ENCODE peak calls at places on chromosome 3, in eight cellular contexts. Z is HCT116, H is K562, W is GM12878, R is H1, A is SK-N-SH, O is endothelial cell of umbilical vein, J is HepG2. X is an unnamed sample.

GRCh38 chr3:38610934-38611333 is 38.6 kb downstream of the SCN5A start:
- DNase-seq in Z (no peak), H (no peak), W (no peak), R (no peak), A (no peak), O (no peak), J (no peak), X (no peak)

GRCh38 chr3:17372362-17372761 is 370.1 kb downstream of the TBC1D5 start:
- DNase-seq in Z (no peak), H (no peak), W (no peak), R (no peak), A (no peak), O (no peak), J (no peak), X (no peak)

GRCh38 chr3:127815001-127815400 is 7.3 kb downstream of the MGLL start:
- DNase-seq in Z (no peak), H (no peak), W (no peak), R (no peak), A (no peak), O (no peak), J (no peak), X (no peak)

GRCh38 chr3:53570709-53571108 is 76.3 kb downstream of the CACNA1D start:
- DNase-seq in Z (peak; percentile 57), H (no peak), W (no peak), R (no peak), A (no peak), O (no peak), J (no peak), X (no peak)

GRCh38 chr3:51637941-51638471 is 33.0 kb upstream of the TEX264 start:
- DNase-seq in Z (peak; percentile 73), H (peak; percentile 72), W (no peak), R (peak; percentile 58), A (peak; percentile 68), O (peak; percentile 64), J (peak; percentile 74), X (no peak)

GRCh38 chr3:180180795-180181194 is 144.1 kb upstream of the PEX5L start:
- DNase-seq in Z (no peak), H (no peak), W (no peak), R (no peak), A (no peak), O (no peak), J (no peak), X (no peak)

GRCh38 chr3:146851665-146852064 is 246.5 kb upstream of the PLSCR5 start:
- DNase-seq in Z (no peak), H (no peak), W (no peak), R (no peak), A (no peak), O (no peak), J (no peak), X (no peak)

GRCh38 chr3:69368129-69368741 is 17.7 kb downstream of the FRMD4B start:
- DNase-seq in Z (no peak), H (no peak), W (peak; percentile 91), R (no peak), A (no peak), O (peak; percentile 25), J (no peak), X (no peak)

GRCh38 chr3:138608322-138609214 is at the start of gene FAIM:
- DNase-seq in Z (peak; percentile 46), H (peak; percentile 49), W (no peak), R (no peak), A (peak; percentile 87), O (peak; percentile 77), J (peak; percentile 50), X (no peak)

GRCh38 chr3:110420158-110420641 is 651.4 kb upstream of the NECTIN3 start:
- DNase-seq in Z (peak; percentile 64), H (no peak), W (no peak), R (no peak), A (no peak), O (peak; percentile 94), J (no peak), X (no peak)

GRCh38 chr3:43691120-43692002 is 623 bp downstream of the ABHD5 start:
- DNase-seq in Z (peak; percentile 68), H (peak; percentile 82), W (no peak), R (no peak), A (peak; percentile 73), O (peak; percentile 40), J (peak; percentile 30), X (no peak)
- TF ChIP-seq POLR2AphosphoS5 in Z (peak; percentile 61), H (no peak), W (no peak), R (peak; percentile 62), A (no peak), O (no peak), J (peak; percentile 44), X (no peak)

GRCh38 chr3:129305592-129306091 is 27.0 kb downstream of the HMCES start:
- DNase-seq in Z (no peak), H (peak; percentile 91), W (no peak), R (peak; percentile 97), A (no peak), O (peak; percentile 83), J (no peak), X (no peak)
- H3K9ac ChIP-seq in Z (no peak overlapping the region), H (no peak overlapping the region), W (no peak overlapping the region), R (no peak overlapping the region), A (no peak overlapping the region), O (peak overlapping the region; percentile 26), J (no peak overlapping the region), X (no peak overlapping the region)

DNA sequence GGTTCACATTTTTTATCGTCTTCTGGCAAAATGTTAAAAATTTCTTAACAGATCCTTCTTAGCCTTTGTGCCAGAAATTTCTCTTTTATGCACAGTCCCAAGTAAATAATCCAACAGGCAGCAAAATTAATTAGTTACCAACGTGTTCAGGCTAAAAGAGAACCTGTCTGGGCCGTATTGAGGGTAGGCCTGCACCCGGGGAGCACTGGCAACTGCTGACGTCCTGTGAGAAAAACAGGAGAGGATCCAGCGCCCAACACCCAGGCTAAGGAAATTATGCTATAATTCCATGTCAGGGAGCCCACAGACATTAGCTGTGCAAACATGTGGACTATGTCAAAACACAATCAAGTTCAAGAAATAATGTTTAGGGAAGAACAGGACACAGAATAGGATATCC is 30.7 kb upstream of the CSTA start:
- DNase-seq in Z (no peak), H (no peak), W (no peak), R (no peak), A (no peak), O (no peak), J (no peak), X (no peak)
- TF ChIP-seq POLR2AphosphoS5 in Z (no peak), H (no peak), W (no peak), R (no peak), A (no peak), O (no peak), J (no peak), X (no peak)

DNA sequence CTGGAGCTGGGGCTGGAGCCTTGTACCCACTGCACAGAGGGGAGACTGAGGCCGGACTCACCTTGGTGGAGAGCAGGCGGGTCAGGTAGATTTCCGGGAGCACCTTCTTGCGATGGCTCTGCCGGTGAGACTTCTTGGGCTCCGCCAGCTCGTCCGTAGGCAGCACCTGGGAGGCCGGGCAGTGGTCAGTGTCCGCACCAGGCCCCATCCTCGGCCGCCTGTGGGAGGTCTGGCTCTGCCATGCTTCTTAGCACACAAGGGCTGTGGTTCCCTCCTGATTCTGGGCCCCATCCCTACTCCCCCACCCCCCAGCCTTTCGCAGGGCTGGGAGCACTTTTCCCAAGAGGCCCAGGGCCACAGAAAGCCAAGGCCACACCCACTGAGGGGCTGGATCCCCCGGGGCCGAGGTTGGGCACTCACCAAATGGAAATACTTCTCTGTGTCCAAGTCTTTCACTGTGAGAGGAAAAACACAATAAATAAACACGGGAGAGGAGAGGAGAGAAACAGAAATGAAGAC is 17.4 kb downstream of the H1-8 start:
- DNase-seq in Z (no peak), H (no peak), W (no peak), R (no peak), A (peak; percentile 73), O (no peak), J (no peak), X (peak; percentile 20)
- H3K9ac ChIP-seq in Z (no peak overlapping the region), H (peak overlapping the region; percentile 17), W (no peak overlapping the region), R (no peak overlapping the region), A (peak overlapping the region; percentile 60), O (no peak overlapping the region), J (no peak overlapping the region), X (peak overlapping the region; percentile 59)

GRCh38 chr3:97957617-97958311 is 14.5 kb downstream of the RIOX2 start:
- DNase-seq in Z (no peak), H (no peak), W (no peak), R (no peak), A (no peak), O (no peak), J (no peak), X (no peak)
- TF ChIP-seq POLR2AphosphoS5 in Z (no peak), H (no peak), W (no peak), R (no peak), A (no peak), O (no peak), J (no peak), X (no peak)

GRCh38 chr3:113051827-113052226 is 61.0 kb downstream of the GTPBP8 start:
- DNase-seq in Z (no peak), H (no peak), W (no peak), R (no peak), A (no peak), O (no peak), J (no peak), X (no peak)
- H3K9ac ChIP-seq in Z (no peak overlapping the region), H (no peak overlapping the region), W (no peak overlapping the region), R (no peak overlapping the region), A (no peak overlapping the region), O (no peak overlapping the region), J (no peak overlapping the region), X (no peak overlapping the region)